ENCODE peak calls at places on chromosome 15, in six cellular contexts. One of them, this sample, is unnamed.

GRCh38 chr15:31080618-31081017 is 20.9 kb downstream of the TRPM1 start:
- DNase-seq in choroid plexus epithelial cell: peak
- DNase-seq in pancreas: no peak
- DNase-seq in Peyer's patch: peak
- DNase-seq in right cardiac atrium: peak
- DNase-seq in uterus: peak
- DNase-seq in this sample: no peak

GRCh38 chr15:91412529-91412928 is 312.5 kb downstream of the SV2B start:
- DNase-seq in choroid plexus epithelial cell: no peak
- DNase-seq in pancreas: no peak
- DNase-seq in Peyer's patch: no peak
- DNase-seq in right cardiac atrium: no peak
- DNase-seq in uterus: no peak
- DNase-seq in this sample: no peak

GRCh38 chr15:69713726-69714559 is 261.3 kb downstream of the RPLP1 start:
- DNase-seq in choroid plexus epithelial cell: no peak
- DNase-seq in pancreas: no peak
- DNase-seq in Peyer's patch: peak
- DNase-seq in right cardiac atrium: no peak
- DNase-seq in uterus: no peak
- DNase-seq in this sample: peak

GRCh38 chr15:57797608-57798267 is 91.2 kb downstream of the POLR2M start:
- DNase-seq in choroid plexus epithelial cell: no peak
- DNase-seq in pancreas: no peak
- DNase-seq in Peyer's patch: no peak
- DNase-seq in right cardiac atrium: no peak
- DNase-seq in uterus: no peak
- DNase-seq in this sample: no peak

GRCh38 chr15:55835866-55836265 is 92.9 kb upstream of the PRTG start:
- DNase-seq in choroid plexus epithelial cell: no peak
- DNase-seq in pancreas: no peak
- DNase-seq in Peyer's patch: no peak
- DNase-seq in right cardiac atrium: no peak
- DNase-seq in uterus: no peak
- DNase-seq in this sample: no peak

GRCh38 chr15:59532770-59533379 is 78.7 kb upstream of the GCNT3 start:
- DNase-seq in choroid plexus epithelial cell: peak
- DNase-seq in pancreas: no peak
- DNase-seq in Peyer's patch: no peak
- DNase-seq in right cardiac atrium: peak
- DNase-seq in uterus: no peak
- DNase-seq in this sample: peak

GRCh38 chr15:101211897-101212296 is 40.0 kb downstream of the CHSY1 start:
- DNase-seq in choroid plexus epithelial cell: no peak
- DNase-seq in pancreas: no peak
- DNase-seq in Peyer's patch: no peak
- DNase-seq in right cardiac atrium: no peak
- DNase-seq in uterus: no peak
- DNase-seq in this sample: no peak

GRCh38 chr15:29669823-29670222 is 152.4 kb downstream of the TJP1 start:
- DNase-seq in choroid plexus epithelial cell: peak
- DNase-seq in pancreas: no peak
- DNase-seq in Peyer's patch: no peak
- DNase-seq in right cardiac atrium: no peak
- DNase-seq in uterus: no peak
- DNase-seq in this sample: no peak

GRCh38 chr15:82810863-82811421 is 1.5 kb downstream of the WHAMM start:
- DNase-seq in choroid plexus epithelial cell: peak
- DNase-seq in pancreas: no peak
- DNase-seq in Peyer's patch: no peak
- DNase-seq in right cardiac atrium: no peak
- DNase-seq in uterus: no peak
- DNase-seq in this sample: peak

GRCh38 chr15:74784426-74784825 is 2.5 kb downstream of the CSK start:
- DNase-seq in choroid plexus epithelial cell: no peak
- DNase-seq in pancreas: no peak
- DNase-seq in Peyer's patch: no peak
- DNase-seq in right cardiac atrium: no peak
- DNase-seq in uterus: no peak
- DNase-seq in this sample: no peak

GRCh38 chr15:76347507-76348055 is 11.0 kb downstream of the ISL2 start:
- DNase-seq in choroid plexus epithelial cell: no peak
- DNase-seq in pancreas: no peak
- DNase-seq in Peyer's patch: no peak
- DNase-seq in right cardiac atrium: no peak
- DNase-seq in uterus: no peak
- DNase-seq in this sample: no peak
- H3K4me3 ChIP-seq in choroid plexus epithelial cell: no peak
- H3K4me3 ChIP-seq in pancreas: no peak
- H3K4me3 ChIP-seq in Peyer's patch: peak
- H3K4me3 ChIP-seq in right cardiac atrium: no peak
- H3K4me3 ChIP-seq in uterus: no peak
- H3K4me3 ChIP-seq in this sample: no peak

GRCh38 chr15:51842852-51843737 is 13.6 kb downstream of the TMOD3 start:
- DNase-seq in choroid plexus epithelial cell: peak
- DNase-seq in pancreas: no peak
- DNase-seq in Peyer's patch: no peak
- DNase-seq in right cardiac atrium: no peak
- DNase-seq in uterus: no peak
- DNase-seq in this sample: no peak
- H3K4me3 ChIP-seq in choroid plexus epithelial cell: no peak
- H3K4me3 ChIP-seq in pancreas: no peak
- H3K4me3 ChIP-seq in Peyer's patch: no peak
- H3K4me3 ChIP-seq in right cardiac atrium: no peak
- H3K4me3 ChIP-seq in uterus: no peak
- H3K4me3 ChIP-seq in this sample: no peak

DNA sequence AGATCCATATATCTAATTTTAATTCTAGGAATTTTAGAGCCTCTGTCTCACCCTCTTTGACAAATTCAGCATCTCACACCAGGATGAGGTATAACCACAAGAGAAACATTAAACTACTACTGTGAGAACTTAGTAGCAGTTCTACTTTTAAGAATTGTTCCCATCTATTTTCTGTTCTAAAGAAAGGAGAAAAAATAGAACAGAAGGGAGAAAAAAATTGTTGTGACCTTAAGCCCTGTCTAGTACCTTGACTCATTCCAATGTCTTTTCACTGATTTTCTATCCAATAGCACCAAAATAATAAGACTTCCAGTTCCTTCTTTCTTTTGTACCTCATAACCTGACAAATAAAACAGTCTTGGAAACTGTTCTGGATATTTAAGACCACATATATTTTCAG is 37.0 kb downstream of the FRMD5 start:
- DNase-seq in choroid plexus epithelial cell: peak
- DNase-seq in pancreas: no peak
- DNase-seq in Peyer's patch: no peak
- DNase-seq in right cardiac atrium: no peak
- DNase-seq in uterus: no peak
- DNase-seq in this sample: no peak
- H3K4me3 ChIP-seq in choroid plexus epithelial cell: no peak
- H3K4me3 ChIP-seq in pancreas: no peak
- H3K4me3 ChIP-seq in Peyer's patch: no peak
- H3K4me3 ChIP-seq in right cardiac atrium: no peak
- H3K4me3 ChIP-seq in uterus: no peak
- H3K4me3 ChIP-seq in this sample: no peak

GRCh38 chr15:45111390-45112142 is 2.4 kb downstream of the DUOX2 start:
- DNase-seq in choroid plexus epithelial cell: no peak
- DNase-seq in pancreas: no peak
- DNase-seq in Peyer's patch: no peak
- DNase-seq in right cardiac atrium: no peak
- DNase-seq in uterus: no peak
- DNase-seq in this sample: no peak

GRCh38 chr15:45113380-45113990 is 487 bp downstream of the DUOX2 start:
- DNase-seq in choroid plexus epithelial cell: no peak
- DNase-seq in pancreas: no peak
- DNase-seq in Peyer's patch: no peak
- DNase-seq in right cardiac atrium: no peak
- DNase-seq in uterus: no peak
- DNase-seq in this sample: no peak

GRCh38 chr15:45112592-45113379 is 1.2 kb downstream of the DUOX2 start:
- DNase-seq in choroid plexus epithelial cell: no peak
- DNase-seq in pancreas: no peak
- DNase-seq in Peyer's patch: no peak
- DNase-seq in right cardiac atrium: no peak
- DNase-seq in uterus: no peak
- DNase-seq in this sample: no peak

GRCh38 chr15:45110256-45110820 is 3.6 kb downstream of the DUOX2 start:
- DNase-seq in choroid plexus epithelial cell: no peak
- DNase-seq in pancreas: no peak
- DNase-seq in Peyer's patch: no peak
- DNase-seq in right cardiac atrium: no peak
- DNase-seq in uterus: no peak
- DNase-seq in this sample: no peak

GRCh38 chr15:45112143-45112591 is 1.8 kb downstream of the DUOX2 start:
- DNase-seq in choroid plexus epithelial cell: no peak
- DNase-seq in pancreas: no peak
- DNase-seq in Peyer's patch: no peak
- DNase-seq in right cardiac atrium: no peak
- DNase-seq in uterus: no peak
- DNase-seq in this sample: no peak
- H3K4me3 ChIP-seq in choroid plexus epithelial cell: no peak
- H3K4me3 ChIP-seq in pancreas: peak
- H3K4me3 ChIP-seq in Peyer's patch: no peak
- H3K4me3 ChIP-seq in right cardiac atrium: no peak
- H3K4me3 ChIP-seq in uterus: no peak
- H3K4me3 ChIP-seq in this sample: no peak

GRCh38 chr15:46616033-46616432 is 981.2 kb downstream of the SQOR start:
- DNase-seq in choroid plexus epithelial cell: no peak
- DNase-seq in pancreas: no peak
- DNase-seq in Peyer's patch: no peak
- DNase-seq in right cardiac atrium: no peak
- DNase-seq in uterus: no peak
- DNase-seq in this sample: no peak

GRCh38 chr15:46617507-46617906 is 982.7 kb downstream of the SQOR start:
- DNase-seq in choroid plexus epithelial cell: no peak
- DNase-seq in pancreas: no peak
- DNase-seq in Peyer's patch: no peak
- DNase-seq in right cardiac atrium: no peak
- DNase-seq in uterus: no peak
- DNase-seq in this sample: no peak

GRCh38 chr15:46618984-46619383 is 984.2 kb downstream of the SQOR start:
- DNase-seq in choroid plexus epithelial cell: no peak
- DNase-seq in pancreas: no peak
- DNase-seq in Peyer's patch: no peak
- DNase-seq in right cardiac atrium: no peak
- DNase-seq in uterus: no peak
- DNase-seq in this sample: no peak
- H3K4me3 ChIP-seq in choroid plexus epithelial cell: no peak
- H3K4me3 ChIP-seq in pancreas: no peak
- H3K4me3 ChIP-seq in Peyer's patch: no peak
- H3K4me3 ChIP-seq in right cardiac atrium: no peak
- H3K4me3 ChIP-seq in uterus: no peak
- H3K4me3 ChIP-seq in this sample: no peak

GRCh38 chr15:98421419-98422085 is 226.8 kb upstream of the IGF1R start:
- DNase-seq in choroid plexus epithelial cell: peak
- DNase-seq in pancreas: peak
- DNase-seq in Peyer's patch: peak
- DNase-seq in right cardiac atrium: peak
- DNase-seq in uterus: peak
- DNase-seq in this sample: peak
- H3K4me3 ChIP-seq in choroid plexus epithelial cell: no peak
- H3K4me3 ChIP-seq in pancreas: no peak
- H3K4me3 ChIP-seq in Peyer's patch: no peak
- H3K4me3 ChIP-seq in right cardiac atrium: no peak
- H3K4me3 ChIP-seq in uterus: peak
- H3K4me3 ChIP-seq in this sample: no peak

GRCh38 chr15:53693729-53694533 is 65.5 kb downstream of the WDR72 start:
- DNase-seq in choroid plexus epithelial cell: peak
- DNase-seq in pancreas: peak
- DNase-seq in Peyer's patch: no peak
- DNase-seq in right cardiac atrium: peak
- DNase-seq in uterus: peak
- DNase-seq in this sample: no peak

GRCh38 chr15:53695365-53695764 is 64.1 kb downstream of the WDR72 start:
- DNase-seq in choroid plexus epithelial cell: no peak
- DNase-seq in pancreas: no peak
- DNase-seq in Peyer's patch: no peak
- DNase-seq in right cardiac atrium: no peak
- DNase-seq in uterus: no peak
- DNase-seq in this sample: no peak

GRCh38 chr15:53694534-53694874 is 65.0 kb downstream of the WDR72 start:
- DNase-seq in choroid plexus epithelial cell: no peak
- DNase-seq in pancreas: no peak
- DNase-seq in Peyer's patch: no peak
- DNase-seq in right cardiac atrium: no peak
- DNase-seq in uterus: no peak
- DNase-seq in this sample: no peak
- H3K4me3 ChIP-seq in choroid plexus epithelial cell: no peak
- H3K4me3 ChIP-seq in pancreas: no peak
- H3K4me3 ChIP-seq in Peyer's patch: no peak
- H3K4me3 ChIP-seq in right cardiac atrium: no peak
- H3K4me3 ChIP-seq in uterus: no peak
- H3K4me3 ChIP-seq in this sample: no peak

DNA sequence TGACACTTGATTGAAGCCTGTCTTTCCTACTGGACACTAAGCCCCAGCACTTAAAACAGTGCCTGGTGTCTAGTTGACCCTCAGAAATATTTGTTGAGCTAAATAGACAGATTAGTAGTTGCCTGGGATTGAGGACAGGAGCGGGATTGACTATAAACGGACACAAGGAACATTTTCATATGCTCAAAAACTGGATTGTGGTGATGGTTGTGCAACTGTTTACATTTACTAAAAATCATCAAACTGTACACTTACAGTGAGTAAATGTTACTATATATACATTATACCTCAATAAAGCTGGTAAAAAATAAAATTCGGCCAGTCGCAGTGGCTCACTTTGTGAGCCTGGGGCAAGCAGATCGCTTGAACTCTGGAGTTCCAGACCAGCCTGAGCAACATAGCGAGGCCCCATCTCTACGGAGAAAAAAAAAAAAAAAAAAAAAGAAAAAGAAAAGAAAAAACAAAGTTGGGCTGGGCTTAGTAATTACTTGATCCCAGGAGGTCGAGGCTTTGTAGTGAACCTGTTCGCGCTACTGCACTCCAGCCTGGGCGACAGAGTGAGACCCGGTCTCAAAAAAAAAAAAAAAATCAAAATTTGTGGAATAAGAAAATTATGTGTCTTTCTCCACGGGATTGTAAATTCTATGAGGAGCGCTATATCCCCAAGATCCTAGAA is 632 bp upstream of the IDH3A start:
- DNase-seq in choroid plexus epithelial cell: peak
- DNase-seq in pancreas: no peak
- DNase-seq in Peyer's patch: no peak
- DNase-seq in right cardiac atrium: no peak
- DNase-seq in uterus: no peak
- DNase-seq in this sample: no peak
- H3K4me3 ChIP-seq in choroid plexus epithelial cell: peak
- H3K4me3 ChIP-seq in pancreas: peak
- H3K4me3 ChIP-seq in Peyer's patch: peak
- H3K4me3 ChIP-seq in right cardiac atrium: peak
- H3K4me3 ChIP-seq in uterus: peak
- H3K4me3 ChIP-seq in this sample: peak

This sample was measured in naive thymus-derived CD4-positive, alpha-beta T cell.